ENCODE peak calls at places on chromosome 3, in four cellular contexts. One of them, this sample, is unnamed.

GRCh38 chr3:101466465-101467309 is 46.3 kb downstream of the SENP7 start:
- DNase-seq in ovary: no peak
- DNase-seq in pancreas: peak; percentile 25
- DNase-seq in CD8-positive, alpha-beta memory T cell: peak; percentile 67
- DNase-seq in this sample: no peak

GRCh38 chr3:122219242-122219872 is 35.9 kb downstream of the CASR start:
- DNase-seq in CD8-positive, alpha-beta memory T cell: no peak
- DNase-seq in ovary: no peak
- DNase-seq in pancreas: no peak
- DNase-seq in this sample: no peak

GRCh38 chr3:174907027-174907426 is 47.9 kb downstream of the NAALADL2 start:
- DNase-seq in pancreas: no peak
- DNase-seq in CD8-positive, alpha-beta memory T cell: no peak
- DNase-seq in ovary: no peak
- DNase-seq in this sample: no peak

GRCh38 chr3:25725810-25726209 is 57.4 kb downstream of the NGLY1 start:
- DNase-seq in pancreas: no peak
- DNase-seq in CD8-positive, alpha-beta memory T cell: no peak
- DNase-seq in ovary: no peak
- DNase-seq in this sample: no peak

GRCh38 chr3:100104442-100104798 is 9.9 kb downstream of the FILIP1L start:
- DNase-seq in pancreas: no peak
- DNase-seq in CD8-positive, alpha-beta memory T cell: no peak
- DNase-seq in ovary: no peak
- DNase-seq in this sample: no peak

GRCh38 chr3:118530350-118530922 is 504.2 kb downstream of the IGSF11 start:
- DNase-seq in CD8-positive, alpha-beta memory T cell: no peak
- DNase-seq in pancreas: no peak
- DNase-seq in ovary: no peak
- DNase-seq in this sample: no peak

GRCh38 chr3:188583476-188584161 is 429.7 kb downstream of the LPP start:
- DNase-seq in pancreas: no peak
- DNase-seq in ovary: no peak
- DNase-seq in CD8-positive, alpha-beta memory T cell: no peak
- DNase-seq in this sample: no peak

GRCh38 chr3:71565326-71565725 is 18.2 kb downstream of the FOXP1 start:
- DNase-seq in pancreas: no peak
- DNase-seq in ovary: no peak
- DNase-seq in CD8-positive, alpha-beta memory T cell: no peak
- DNase-seq in this sample: no peak

GRCh38 chr3:94069242-94069813 is 6.5 kb downstream of the NSUN3 start:
- DNase-seq in CD8-positive, alpha-beta memory T cell: no peak
- DNase-seq in ovary: no peak
- DNase-seq in pancreas: no peak
- DNase-seq in this sample: no peak

GRCh38 chr3:69012111-69012835 is 1.2 kb downstream of the EOGT start:
- DNase-seq in ovary: peak; percentile 69
- DNase-seq in pancreas: peak; percentile 61
- DNase-seq in CD8-positive, alpha-beta memory T cell: no peak
- DNase-seq in this sample: peak; percentile 37

GRCh38 chr3:42709621-42710020 is 7.0 kb upstream of the HHATL start:
- DNase-seq in CD8-positive, alpha-beta memory T cell: no peak
- DNase-seq in ovary: no peak
- DNase-seq in pancreas: no peak
- DNase-seq in this sample: peak; percentile 2

GRCh38 chr3:192940129-192940528 is 22.5 kb upstream of the MB21D2 start:
- DNase-seq in pancreas: no peak
- DNase-seq in ovary: no peak
- DNase-seq in CD8-positive, alpha-beta memory T cell: no peak
- DNase-seq in this sample: no peak

GRCh38 chr3:127473244-127474024 is 117.1 kb downstream of the TPRA1 start:
- DNase-seq in pancreas: no peak
- DNase-seq in ovary: no peak
- DNase-seq in CD8-positive, alpha-beta memory T cell: no peak
- DNase-seq in this sample: no peak

GRCh38 chr3:195071916-195072820 is 198.8 kb downstream of the XXYLT1 start:
- DNase-seq in CD8-positive, alpha-beta memory T cell: peak; percentile 29
- DNase-seq in pancreas: no peak
- DNase-seq in ovary: no peak
- DNase-seq in this sample: no peak

GRCh38 chr3:170741756-170742530 is 128.1 kb downstream of the RPL22L1 start:
- DNase-seq in CD8-positive, alpha-beta memory T cell: no peak
- DNase-seq in ovary: no peak
- DNase-seq in pancreas: no peak
- DNase-seq in this sample: no peak

GRCh38 chr3:101850327-101851048 is 1.2 kb downstream of the NFKBIZ start:
- DNase-seq in ovary: no peak
- DNase-seq in pancreas: no peak
- DNase-seq in CD8-positive, alpha-beta memory T cell: peak; percentile 68
- DNase-seq in this sample: no peak

GRCh38 chr3:48595526-48596121 is 495 bp upstream of the COL7A1 start:
- DNase-seq in pancreas: no peak
- DNase-seq in ovary: peak; percentile 77
- DNase-seq in CD8-positive, alpha-beta memory T cell: no peak
- DNase-seq in this sample: no peak

GRCh38 chr3:48596676-48597407 is 1.7 kb upstream of the COL7A1 start:
- DNase-seq in CD8-positive, alpha-beta memory T cell: no peak
- DNase-seq in pancreas: no peak
- DNase-seq in ovary: no peak
- DNase-seq in this sample: no peak

GRCh38 chr3:48596157-48596556 is 1.0 kb upstream of the COL7A1 start:
- DNase-seq in pancreas: no peak
- DNase-seq in ovary: no peak
- DNase-seq in CD8-positive, alpha-beta memory T cell: no peak
- DNase-seq in this sample: no peak

GRCh38 chr3:48594431-48595049 is 589 bp downstream of the COL7A1 start:
- DNase-seq in ovary: no peak
- DNase-seq in CD8-positive, alpha-beta memory T cell: no peak
- DNase-seq in pancreas: no peak
- DNase-seq in this sample: no peak

DNA sequence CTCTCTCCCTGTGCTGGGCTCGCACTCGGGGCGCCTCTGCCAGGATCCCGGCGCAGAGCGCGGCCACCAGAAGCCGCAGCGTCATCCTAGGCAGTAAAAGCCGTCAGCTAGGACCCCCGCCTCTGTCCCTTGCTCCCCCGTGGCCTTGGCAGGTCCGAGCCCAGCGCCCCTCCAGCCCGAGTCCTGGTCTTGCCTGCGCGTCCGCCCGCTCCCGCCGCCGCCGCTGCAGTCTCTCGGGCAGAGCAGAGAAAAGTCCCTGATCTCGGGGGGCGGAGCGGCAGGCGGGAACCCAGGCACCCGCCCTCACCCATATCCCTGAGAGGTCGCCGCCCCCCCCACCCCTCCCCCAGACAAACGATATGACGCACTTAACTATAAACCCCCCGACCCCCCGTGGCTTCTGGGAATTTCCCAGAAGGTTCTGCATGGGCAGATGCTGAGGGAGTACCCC is at the start of gene COL7A1:
- DNase-seq in CD8-positive, alpha-beta memory T cell: no peak
- DNase-seq in ovary: peak; percentile 66
- DNase-seq in pancreas: no peak
- DNase-seq in this sample: no peak
- H3K4me3 ChIP-seq in CD8-positive, alpha-beta memory T cell: no peak within 1 kb of the TSS
- H3K4me3 ChIP-seq in ovary: peak within 1 kb of the TSS; percentile 37
- H3K4me3 ChIP-seq in pancreas: no peak within 1 kb of the TSS
- H3K4me3 ChIP-seq in this sample: peak within 1 kb of the TSS; percentile 55

GRCh38 chr3:39398700-39399099 is 7.8 kb upstream of the RPSA start:
- DNase-seq in CD8-positive, alpha-beta memory T cell: no peak
- DNase-seq in ovary: no peak
- DNase-seq in pancreas: no peak
- DNase-seq in this sample: no peak
- H3K36me3 ChIP-seq in CD8-positive, alpha-beta memory T cell: peaks cover 36% of the 10 kb centered on the region
- H3K36me3 ChIP-seq in ovary: no peaks in the 10 kb centered on the region
- H3K36me3 ChIP-seq in pancreas: peaks cover 9% of the 10 kb centered on the region
- H3K36me3 ChIP-seq in this sample: peaks cover 41% of the 10 kb centered on the region

GRCh38 chr3:146163584-146163983 is 2.6 kb upstream of the PLOD2 start:
- DNase-seq in CD8-positive, alpha-beta memory T cell: no peak
- DNase-seq in pancreas: no peak
- DNase-seq in ovary: no peak
- DNase-seq in this sample: no peak
- H3K4me3 ChIP-seq in CD8-positive, alpha-beta memory T cell: no peak overlapping the region
- H3K4me3 ChIP-seq in pancreas: no peak overlapping the region
- H3K4me3 ChIP-seq in ovary: no peak overlapping the region
- H3K4me3 ChIP-seq in this sample: no peak overlapping the region

GRCh38 chr3:125031544-125031943 is 24.3 kb downstream of the HEG1 start:
- DNase-seq in CD8-positive, alpha-beta memory T cell: no peak
- DNase-seq in pancreas: no peak
- DNase-seq in ovary: no peak
- DNase-seq in this sample: no peak

GRCh38 chr3:125033135-125033534 is 22.7 kb downstream of the HEG1 start:
- DNase-seq in pancreas: no peak
- DNase-seq in CD8-positive, alpha-beta memory T cell: no peak
- DNase-seq in ovary: no peak
- DNase-seq in this sample: no peak

GRCh38 chr3:125033616-125034015 is 22.2 kb downstream of the HEG1 start:
- DNase-seq in ovary: no peak
- DNase-seq in CD8-positive, alpha-beta memory T cell: no peak
- DNase-seq in pancreas: no peak
- DNase-seq in this sample: no peak

GRCh38 chr3:125032100-125032643 is 23.6 kb downstream of the HEG1 start:
- DNase-seq in ovary: no peak
- DNase-seq in pancreas: no peak
- DNase-seq in CD8-positive, alpha-beta memory T cell: no peak
- DNase-seq in this sample: no peak

DNA sequence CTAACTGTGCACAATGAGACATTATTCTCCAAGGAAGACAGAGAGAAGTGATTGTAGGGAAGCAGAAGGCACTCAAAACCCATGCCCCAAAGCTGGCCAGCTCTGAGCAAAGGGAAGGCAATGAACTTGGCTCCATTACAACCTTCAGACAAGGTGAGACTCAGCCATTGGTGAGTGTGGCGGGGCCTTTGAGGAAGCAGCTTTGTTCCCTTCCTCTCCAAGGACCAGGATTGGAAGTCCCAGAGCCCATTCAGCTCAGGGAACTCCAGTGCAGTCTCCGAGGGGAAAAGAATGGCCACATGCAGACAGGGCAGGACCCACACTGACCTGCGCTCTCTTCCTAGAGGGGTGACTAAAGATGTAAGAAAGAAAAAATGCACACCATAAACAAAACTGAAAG is 23.1 kb downstream of the HEG1 start:
- DNase-seq in ovary: no peak
- DNase-seq in CD8-positive, alpha-beta memory T cell: no peak
- DNase-seq in pancreas: no peak
- DNase-seq in this sample: no peak
- H3K36me3 ChIP-seq in ovary: no peaks in the 10 kb centered on the region
- H3K36me3 ChIP-seq in CD8-positive, alpha-beta memory T cell: peaks cover 6% of the 10 kb centered on the region
- H3K36me3 ChIP-seq in pancreas: no peaks in the 10 kb centered on the region
- H3K36me3 ChIP-seq in this sample: peaks cover 18% of the 10 kb centered on the region

This sample was measured in left ventricle myocardium inferior.